ENCODE peak calls at places on chromosomes 11 and 22, in six cellular contexts. U is left lung, Z is mammary epithelial cell, V is breast epithelium, A is A549, J is right lobe of liver. L is an unnamed sample. For H3K4me1, the result is how much of the 10 kb centered on the place peaks cover.

GRCh38 chr11:12765428-12765827 is 91.2 kb downstream of the TEAD1 start:
- DNase-seq in U (no peak), Z (no peak), V (no peak), A (no peak), J (no peak), L (no peak)

GRCh38 chr11:109849946-109850345 is 243.2 kb upstream of the ZC3H12C start:
- DNase-seq in U (no peak), Z (no peak), V (no peak), A (no peak), J (no peak), L (no peak)

GRCh38 chr11:32427935-32428664 is 7.2 kb downstream of the WT1 start:
- DNase-seq in U (no peak), Z (no peak), V (no peak), A (no peak), J (no peak), L (no peak)

GRCh38 chr11:68216171-68216938 is 3.3 kb upstream of the KMT5B start:
- DNase-seq in U (no peak), Z (no peak), V (peak), A (no peak), J (peak), L (no peak)

GRCh38 chr11:3190600-3190999 is 25.5 kb upstream of the OSBPL5 start:
- DNase-seq in U (no peak), Z (no peak), V (peak), A (no peak), J (no peak), L (no peak)

GRCh38 chr22:47225080-47225930 is 462.9 kb downstream of the TBC1D22A start:
- DNase-seq in U (no peak), Z (no peak), V (no peak), A (no peak), J (no peak), L (no peak)

GRCh38 chr11:120340529-120340928 is 4.3 kb downstream of the ARHGEF12 start:
- DNase-seq in U (no peak), Z (peak), V (no peak), A (no peak), J (no peak), L (no peak)

GRCh38 chr11:26992031-26992541 is 1.8 kb upstream of the FIBIN start:
- DNase-seq in U (no peak), Z (peak), V (no peak), A (no peak), J (no peak), L (no peak)

GRCh38 chr11:23903044-23903704 is 593.7 kb upstream of the LUZP2 start:
- DNase-seq in U (no peak), Z (peak), V (no peak), A (no peak), J (no peak), L (no peak)

GRCh38 chr11:72348250-72348649 is 86.1 kb downstream of the CLPB start:
- DNase-seq in U (no peak), Z (no peak), V (no peak), A (no peak), J (no peak), L (no peak)

GRCh38 chr22:44658371-44658953 is 43.5 kb upstream of the PRR5 start:
- DNase-seq in U (no peak), Z (no peak), V (no peak), A (no peak), J (peak), L (peak)

GRCh38 chr22:23080542-23081290 is 10.4 kb downstream of the GNAZ start:
- DNase-seq in U (no peak), Z (no peak), V (no peak), A (no peak), J (no peak), L (no peak)

GRCh38 chr11:120634706-120635105 is 123.2 kb downstream of the GRIK4 start:
- DNase-seq in U (no peak), Z (no peak), V (no peak), A (no peak), J (no peak), L (no peak)

DNA sequence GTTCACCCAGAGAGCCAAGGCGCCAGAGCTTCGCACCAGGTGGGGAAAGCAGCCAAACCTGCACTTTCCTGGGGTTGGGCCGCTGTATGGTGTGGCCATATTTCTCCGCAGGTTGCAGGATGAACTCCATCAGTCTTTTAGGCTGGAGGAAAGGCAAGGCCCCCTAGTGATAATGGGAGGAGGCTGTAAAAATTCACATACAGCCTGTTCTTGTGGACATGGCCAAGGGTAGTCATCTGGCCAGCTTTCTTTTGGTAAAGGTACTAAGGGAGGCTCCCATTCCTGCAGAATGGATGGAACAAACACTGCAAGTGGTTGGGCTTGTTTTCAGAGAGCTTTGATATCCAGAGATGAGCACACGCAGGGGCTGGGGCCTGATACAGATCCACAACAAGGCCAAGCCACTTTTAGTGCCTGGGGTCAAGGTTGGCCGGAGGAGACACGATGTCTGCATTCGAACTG is 29.6 kb downstream of the C22orf31 start:
- DNase-seq in U (no peak), Z (no peak), V (no peak), A (no peak), J (no peak), L (no peak)
- H3K4me3 ChIP-seq in U (peak), Z (no peak), V (no peak), A (peak), J (peak), L (no peak)

GRCh38 chr11:44730775-44731174 is 4.0 kb downstream of the TSPAN18 start:
- DNase-seq in U (no peak), Z (no peak), V (no peak), A (no peak), J (no peak), L (no peak)
- H3K4me1 ChIP-seq in U (under half), Z (under half), V (under half), A (under half), J (under half), L (under half)

DNA sequence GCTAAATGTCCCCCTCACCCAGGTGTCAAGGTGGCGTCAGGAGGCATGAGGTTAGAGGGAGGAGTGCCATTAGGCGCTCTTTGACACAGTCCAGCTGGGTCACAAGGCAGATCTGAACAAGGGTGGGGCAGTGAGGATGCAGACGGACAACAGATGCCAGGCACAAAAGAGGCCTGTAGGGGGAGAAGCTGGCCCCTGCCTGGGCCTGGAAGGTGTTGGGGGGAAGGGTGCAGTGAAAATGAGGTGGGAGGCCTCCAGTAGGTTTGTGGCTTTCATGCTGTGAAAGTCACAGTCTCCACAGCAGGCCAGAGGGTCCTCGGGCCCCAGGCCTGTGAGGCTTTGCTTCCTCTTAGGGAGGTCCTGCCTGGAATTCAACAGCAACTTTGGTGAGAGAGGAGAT is 85.0 kb upstream of the PLET1 start:
- DNase-seq in U (no peak), Z (no peak), V (no peak), A (no peak), J (no peak), L (no peak)
- TF ChIP-seq CTCF in U (no peak), Z (no peak), V (no peak), A (no peak), J (no peak), L (no peak)

DNA sequence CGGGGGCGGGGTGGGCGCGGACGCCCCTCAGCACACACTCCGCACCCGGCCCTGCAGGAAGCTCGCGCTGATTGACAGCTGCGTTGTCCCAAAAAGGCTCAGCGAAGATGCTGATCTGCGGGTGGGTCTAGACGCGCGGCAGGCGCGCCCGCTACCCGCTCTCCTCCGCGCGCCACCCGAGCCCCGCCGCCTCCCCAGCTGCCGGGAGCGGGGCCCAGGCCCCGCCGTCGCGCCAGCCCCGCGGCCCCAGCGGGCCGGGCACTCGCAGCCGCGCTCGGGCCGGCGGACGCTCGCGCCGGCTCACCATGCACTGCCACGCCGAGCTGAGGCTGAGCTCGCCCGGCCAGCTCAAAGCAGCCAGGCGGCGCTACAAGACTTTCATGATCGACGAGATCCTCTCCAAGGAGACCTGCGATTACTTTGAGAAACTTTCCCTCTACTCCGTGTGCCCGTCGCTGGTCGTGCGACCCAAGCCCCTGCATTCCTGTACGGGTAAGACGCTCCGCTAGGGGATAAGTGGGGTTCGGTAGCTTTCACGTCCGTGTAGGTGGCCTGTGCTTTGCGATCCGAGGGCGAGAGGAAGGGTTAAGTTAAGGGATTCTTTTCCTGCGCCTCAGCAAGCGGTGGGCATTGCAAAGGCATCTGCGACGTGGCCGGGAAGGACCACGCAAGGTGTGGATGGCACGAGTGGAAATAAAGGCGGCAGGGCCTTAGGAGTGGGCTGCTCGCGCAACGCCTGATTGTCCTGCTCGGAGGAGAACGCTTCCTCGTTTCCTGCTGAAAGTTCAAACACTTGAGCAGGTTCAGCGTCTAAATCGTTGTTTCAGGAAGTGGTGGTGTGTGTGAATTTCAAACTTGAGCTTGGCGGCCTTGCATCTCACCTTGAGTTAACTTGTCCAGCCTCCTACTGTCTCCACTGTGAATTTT is at the start of gene BARX2:
- DNase-seq in U (peak), Z (peak), V (peak), A (no peak), J (peak), L (peak)
- H3K4me3 ChIP-seq in U (peak), Z (peak), V (peak), A (peak), J (no peak), L (peak)

GRCh38 chr22:35784633-35785032 is 67.0 kb downstream of the APOL5 start:
- DNase-seq in U (no peak), Z (no peak), V (no peak), A (no peak), J (no peak), L (no peak)
- H3K4me1 ChIP-seq in U (under half), Z (under half), V (under half), A (half or more), J (under half), L (under half)

DNA sequence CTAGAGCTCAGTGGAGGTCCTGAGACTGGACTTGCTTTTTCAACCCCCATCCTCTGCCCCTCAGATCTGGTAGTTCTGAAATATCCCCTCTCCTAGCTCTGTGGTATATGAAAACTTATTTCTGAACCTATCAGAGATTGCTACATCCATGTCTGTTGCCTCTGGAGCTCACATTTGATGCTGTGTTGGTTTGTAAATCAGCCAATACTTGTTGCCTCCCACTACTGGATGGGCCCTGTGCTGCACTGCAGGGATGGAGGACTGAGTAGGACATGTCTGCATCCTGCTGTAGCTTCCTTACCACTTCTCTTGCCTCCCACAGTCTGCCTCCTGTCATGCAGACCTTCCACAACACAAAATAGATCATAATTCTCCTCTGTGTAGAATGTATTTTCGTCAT is 5.2 kb downstream of the OLFML1 start:
- DNase-seq in U (no peak), Z (no peak), V (no peak), A (no peak), J (no peak), L (no peak)
- TF ChIP-seq CTCF in U (no peak), Z (no peak), V (no peak), A (no peak), J (no peak), L (no peak)

GRCh38 chr11:86442420-86442819 is 67.7 kb downstream of the CCDC81 start:
- DNase-seq in U (no peak), Z (no peak), V (no peak), A (no peak), J (no peak), L (no peak)

GRCh38 chr11:86435711-86436110 is 61.0 kb downstream of the CCDC81 start:
- DNase-seq in U (no peak), Z (no peak), V (no peak), A (no peak), J (no peak), L (no peak)

GRCh38 chr11:86440305-86440716 is 65.6 kb downstream of the CCDC81 start:
- DNase-seq in U (no peak), Z (no peak), V (no peak), A (no peak), J (no peak), L (no peak)

GRCh38 chr11:86440843-86441242 is 66.2 kb downstream of the CCDC81 start:
- DNase-seq in U (no peak), Z (no peak), V (no peak), A (no peak), J (no peak), L (no peak)

DNA sequence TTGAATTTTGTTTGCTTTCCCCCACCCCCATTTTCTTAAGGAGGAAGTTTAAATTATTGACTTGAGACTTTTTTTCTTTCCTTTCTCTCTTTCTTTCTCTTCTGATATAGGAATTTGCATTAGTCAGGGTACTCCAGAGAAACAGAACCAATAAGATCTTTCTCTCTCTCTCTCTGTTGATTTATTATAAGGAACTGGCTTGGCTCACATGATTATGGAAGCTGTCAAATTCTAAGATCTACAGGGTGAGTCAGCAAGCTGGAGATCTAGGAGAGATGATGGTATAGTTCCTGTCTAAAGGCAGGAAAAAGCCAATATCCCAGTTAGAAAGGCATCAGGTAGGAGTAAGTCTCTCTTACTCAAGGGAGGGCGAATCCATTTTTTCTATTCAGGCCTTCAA is 64.0 kb downstream of the CCDC81 start:
- DNase-seq in U (no peak), Z (peak), V (no peak), A (no peak), J (no peak), L (no peak)
- H3K4me3 ChIP-seq in U (no peak), Z (no peak), V (no peak), A (no peak), J (no peak), L (no peak)

GRCh38 chr22:31253949-31254348 is 38.3 kb downstream of the PIK3IP1 start:
- DNase-seq in U (peak), Z (peak), V (peak), A (no peak), J (no peak), L (peak)
- H3K4me1 ChIP-seq in U (half or more), Z (half or more), V (under half), A (under half), J (under half), L (under half)